ENCODE peak calls at places on chromosomes 6 and 20, in ten cellular contexts. One of them, this sample, is unnamed.

GRCh38 chr20:45408646-45409213 is 641 bp downstream of the DBNDD2 start:
- DNase-seq in HFFc6: no peak
- DNase-seq in uterus: no peak
- DNase-seq in A673: no peak
- DNase-seq in choroid plexus epithelial cell: no peak
- DNase-seq in MCF 10A: no peak
- DNase-seq in fibroblast of lung: no peak
- DNase-seq in coronary artery: no peak
- DNase-seq in spleen: no peak
- DNase-seq in GM12864: no peak
- DNase-seq in this sample: no peak

GRCh38 chr6:83927470-83927869 is 68.0 kb downstream of the CYB5R4 start:
- DNase-seq in HFFc6: no peak
- DNase-seq in uterus: no peak
- DNase-seq in A673: no peak
- DNase-seq in choroid plexus epithelial cell: no peak
- DNase-seq in MCF 10A: no peak
- DNase-seq in fibroblast of lung: no peak
- DNase-seq in coronary artery: no peak
- DNase-seq in spleen: no peak
- DNase-seq in GM12864: no peak
- DNase-seq in this sample: no peak

GRCh38 chr6:125904871-125905270 is 51.7 kb upstream of the HINT3 start:
- DNase-seq in HFFc6: peak
- DNase-seq in uterus: no peak
- DNase-seq in A673: no peak
- DNase-seq in choroid plexus epithelial cell: peak
- DNase-seq in MCF 10A: peak
- DNase-seq in fibroblast of lung: peak
- DNase-seq in coronary artery: no peak
- DNase-seq in spleen: no peak
- DNase-seq in GM12864: no peak
- DNase-seq in this sample: no peak

GRCh38 chr20:62359491-62360121 is 7.5 kb downstream of the LAMA5 start:
- DNase-seq in HFFc6: no peak
- DNase-seq in uterus: peak
- DNase-seq in A673: no peak
- DNase-seq in choroid plexus epithelial cell: peak
- DNase-seq in MCF 10A: peak
- DNase-seq in fibroblast of lung: peak
- DNase-seq in coronary artery: no peak
- DNase-seq in spleen: no peak
- DNase-seq in GM12864: no peak
- DNase-seq in this sample: no peak

GRCh38 chr20:41632896-41633295 is 14.7 kb upstream of the CHD6 start:
- DNase-seq in HFFc6: peak
- DNase-seq in uterus: no peak
- DNase-seq in A673: no peak
- DNase-seq in choroid plexus epithelial cell: no peak
- DNase-seq in MCF 10A: no peak
- DNase-seq in fibroblast of lung: peak
- DNase-seq in coronary artery: no peak
- DNase-seq in spleen: no peak
- DNase-seq in GM12864: no peak
- DNase-seq in this sample: no peak

GRCh38 chr6:112839525-112839961 is 492.4 kb downstream of the RFPL4B start:
- DNase-seq in HFFc6: peak
- DNase-seq in uterus: no peak
- DNase-seq in A673: peak
- DNase-seq in choroid plexus epithelial cell: peak
- DNase-seq in MCF 10A: peak
- DNase-seq in fibroblast of lung: peak
- DNase-seq in coronary artery: no peak
- DNase-seq in spleen: no peak
- DNase-seq in GM12864: no peak
- DNase-seq in this sample: no peak

GRCh38 chr20:43840382-43841070 is 74.1 kb upstream of the TOX2 start:
- DNase-seq in HFFc6: no peak
- DNase-seq in uterus: no peak
- DNase-seq in A673: peak
- DNase-seq in choroid plexus epithelial cell: peak
- DNase-seq in MCF 10A: peak
- DNase-seq in fibroblast of lung: peak
- DNase-seq in coronary artery: no peak
- DNase-seq in spleen: no peak
- DNase-seq in GM12864: peak
- DNase-seq in this sample: no peak

GRCh38 chr6:90284236-90284744 is 12.4 kb downstream of the BACH2 start:
- DNase-seq in HFFc6: peak
- DNase-seq in uterus: peak
- DNase-seq in A673: peak
- DNase-seq in choroid plexus epithelial cell: peak
- DNase-seq in MCF 10A: peak
- DNase-seq in fibroblast of lung: peak
- DNase-seq in coronary artery: no peak
- DNase-seq in spleen: no peak
- DNase-seq in GM12864: no peak
- DNase-seq in this sample: peak

GRCh38 chr6:34888874-34889555 is at the start of gene ANKS1A:
- DNase-seq in HFFc6: peak
- DNase-seq in uterus: peak
- DNase-seq in A673: peak
- DNase-seq in choroid plexus epithelial cell: no peak
- DNase-seq in MCF 10A: peak
- DNase-seq in fibroblast of lung: peak
- DNase-seq in coronary artery: peak
- DNase-seq in spleen: peak
- DNase-seq in GM12864: no peak
- DNase-seq in this sample: no peak

GRCh38 chr6:155301867-155302266 is 12.4 kb downstream of the TFB1M start:
- DNase-seq in HFFc6: no peak
- DNase-seq in uterus: no peak
- DNase-seq in A673: peak
- DNase-seq in choroid plexus epithelial cell: peak
- DNase-seq in MCF 10A: no peak
- DNase-seq in fibroblast of lung: peak
- DNase-seq in coronary artery: no peak
- DNase-seq in spleen: no peak
- DNase-seq in GM12864: no peak
- DNase-seq in this sample: no peak

GRCh38 chr6:11650711-11651110 is 113.2 kb downstream of the TMEM170B start:
- DNase-seq in HFFc6: no peak
- DNase-seq in uterus: no peak
- DNase-seq in A673: no peak
- DNase-seq in choroid plexus epithelial cell: peak
- DNase-seq in MCF 10A: no peak
- DNase-seq in fibroblast of lung: no peak
- DNase-seq in coronary artery: no peak
- DNase-seq in spleen: no peak
- DNase-seq in GM12864: no peak
- DNase-seq in this sample: no peak

GRCh38 chr6:106181664-106182418 is 95.7 kb downstream of the PRDM1 start:
- DNase-seq in HFFc6: peak
- DNase-seq in uterus: no peak
- DNase-seq in A673: peak
- DNase-seq in choroid plexus epithelial cell: peak
- DNase-seq in MCF 10A: peak
- DNase-seq in fibroblast of lung: peak
- DNase-seq in coronary artery: no peak
- DNase-seq in spleen: no peak
- DNase-seq in GM12864: no peak
- DNase-seq in this sample: no peak

GRCh38 chr20:37288091-37288490 is 1.4 kb upstream of the MANBAL start:
- DNase-seq in HFFc6: no peak
- DNase-seq in uterus: no peak
- DNase-seq in A673: no peak
- DNase-seq in choroid plexus epithelial cell: no peak
- DNase-seq in MCF 10A: peak
- DNase-seq in fibroblast of lung: no peak
- DNase-seq in coronary artery: no peak
- DNase-seq in spleen: no peak
- DNase-seq in GM12864: no peak
- DNase-seq in this sample: no peak

DNA sequence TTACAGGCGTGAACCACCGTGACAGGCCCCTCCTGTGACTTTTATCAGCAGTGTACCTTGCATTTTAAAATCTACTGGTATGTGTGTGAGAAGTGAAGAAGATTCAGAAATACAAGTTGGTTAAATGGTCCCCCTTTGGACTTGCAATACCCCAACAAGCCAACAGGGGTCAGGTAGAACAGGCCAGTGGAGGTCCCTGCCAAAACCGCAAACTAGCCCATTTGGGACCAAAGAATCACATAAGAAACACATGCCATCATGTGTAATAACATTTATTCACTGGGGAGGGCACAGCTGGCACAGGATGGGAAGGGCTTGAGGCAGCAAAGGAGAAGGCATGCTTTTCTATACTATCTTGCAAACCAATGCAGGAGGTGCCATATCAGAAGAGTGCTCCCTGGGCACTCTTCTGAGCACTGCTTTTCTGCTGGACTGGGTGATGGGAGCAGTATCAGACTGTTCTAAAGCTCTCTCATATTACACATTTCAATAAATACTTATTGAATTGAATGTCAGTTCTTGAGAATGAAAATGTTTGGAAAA is 116.1 kb upstream of the TRAF3IP2 start:
- DNase-seq in HFFc6: peak
- DNase-seq in uterus: no peak
- DNase-seq in A673: peak
- DNase-seq in choroid plexus epithelial cell: peak
- DNase-seq in MCF 10A: peak
- DNase-seq in fibroblast of lung: no peak
- DNase-seq in coronary artery: no peak
- DNase-seq in spleen: no peak
- DNase-seq in GM12864: peak
- DNase-seq in this sample: no peak
- TF ChIP-seq CTCF in HFFc6: peak
- TF ChIP-seq CTCF in uterus: peak
- TF ChIP-seq CTCF in A673: peak
- TF ChIP-seq CTCF in choroid plexus epithelial cell: peak
- TF ChIP-seq CTCF in MCF 10A: peak
- TF ChIP-seq CTCF in fibroblast of lung: peak
- TF ChIP-seq CTCF in coronary artery: peak
- TF ChIP-seq CTCF in spleen: peak
- TF ChIP-seq CTCF in GM12864: peak
- TF ChIP-seq CTCF in this sample: peak

GRCh38 chr6:154156135-154156948 is 117.3 kb downstream of the OPRM1 start:
- DNase-seq in HFFc6: peak
- DNase-seq in uterus: peak
- DNase-seq in A673: peak
- DNase-seq in choroid plexus epithelial cell: peak
- DNase-seq in MCF 10A: peak
- DNase-seq in fibroblast of lung: peak
- DNase-seq in coronary artery: no peak
- DNase-seq in spleen: peak
- DNase-seq in GM12864: peak
- DNase-seq in this sample: peak
- TF ChIP-seq CTCF in HFFc6: peak
- TF ChIP-seq CTCF in uterus: peak
- TF ChIP-seq CTCF in A673: peak
- TF ChIP-seq CTCF in choroid plexus epithelial cell: peak
- TF ChIP-seq CTCF in MCF 10A: peak
- TF ChIP-seq CTCF in fibroblast of lung: peak
- TF ChIP-seq CTCF in coronary artery: no peak
- TF ChIP-seq CTCF in spleen: peak
- TF ChIP-seq CTCF in GM12864: peak
- TF ChIP-seq CTCF in this sample: peak

GRCh38 chr6:329888-330691 is 37.8 kb downstream of the DUSP22 start:
- DNase-seq in HFFc6: peak
- DNase-seq in uterus: peak
- DNase-seq in A673: peak
- DNase-seq in choroid plexus epithelial cell: no peak
- DNase-seq in MCF 10A: no peak
- DNase-seq in fibroblast of lung: no peak
- DNase-seq in coronary artery: peak
- DNase-seq in spleen: peak
- DNase-seq in GM12864: peak
- DNase-seq in this sample: no peak
- TF ChIP-seq CTCF in HFFc6: peak
- TF ChIP-seq CTCF in uterus: no peak
- TF ChIP-seq CTCF in A673: no peak
- TF ChIP-seq CTCF in choroid plexus epithelial cell: no peak
- TF ChIP-seq CTCF in MCF 10A: no peak
- TF ChIP-seq CTCF in fibroblast of lung: no peak
- TF ChIP-seq CTCF in coronary artery: no peak
- TF ChIP-seq CTCF in spleen: no peak
- TF ChIP-seq CTCF in GM12864: peak
- TF ChIP-seq CTCF in this sample: no peak

GRCh38 chr6:42321976-42322375 is 104.3 kb upstream of the MRPS10 start:
- DNase-seq in HFFc6: no peak
- DNase-seq in uterus: no peak
- DNase-seq in A673: no peak
- DNase-seq in choroid plexus epithelial cell: no peak
- DNase-seq in MCF 10A: no peak
- DNase-seq in fibroblast of lung: no peak
- DNase-seq in coronary artery: no peak
- DNase-seq in spleen: no peak
- DNase-seq in GM12864: no peak
- DNase-seq in this sample: no peak

GRCh38 chr6:42318485-42318884 is 100.8 kb upstream of the MRPS10 start:
- DNase-seq in HFFc6: no peak
- DNase-seq in uterus: no peak
- DNase-seq in A673: no peak
- DNase-seq in choroid plexus epithelial cell: no peak
- DNase-seq in MCF 10A: no peak
- DNase-seq in fibroblast of lung: no peak
- DNase-seq in coronary artery: no peak
- DNase-seq in spleen: no peak
- DNase-seq in GM12864: no peak
- DNase-seq in this sample: no peak

GRCh38 chr6:42320762-42321161 is 103.1 kb upstream of the MRPS10 start:
- DNase-seq in HFFc6: peak
- DNase-seq in uterus: no peak
- DNase-seq in A673: no peak
- DNase-seq in choroid plexus epithelial cell: peak
- DNase-seq in MCF 10A: peak
- DNase-seq in fibroblast of lung: peak
- DNase-seq in coronary artery: no peak
- DNase-seq in spleen: no peak
- DNase-seq in GM12864: no peak
- DNase-seq in this sample: no peak

GRCh38 chr6:42326248-42326647 is 108.6 kb upstream of the MRPS10 start:
- DNase-seq in HFFc6: no peak
- DNase-seq in uterus: no peak
- DNase-seq in A673: no peak
- DNase-seq in choroid plexus epithelial cell: no peak
- DNase-seq in MCF 10A: peak
- DNase-seq in fibroblast of lung: no peak
- DNase-seq in coronary artery: no peak
- DNase-seq in spleen: no peak
- DNase-seq in GM12864: no peak
- DNase-seq in this sample: no peak

DNA sequence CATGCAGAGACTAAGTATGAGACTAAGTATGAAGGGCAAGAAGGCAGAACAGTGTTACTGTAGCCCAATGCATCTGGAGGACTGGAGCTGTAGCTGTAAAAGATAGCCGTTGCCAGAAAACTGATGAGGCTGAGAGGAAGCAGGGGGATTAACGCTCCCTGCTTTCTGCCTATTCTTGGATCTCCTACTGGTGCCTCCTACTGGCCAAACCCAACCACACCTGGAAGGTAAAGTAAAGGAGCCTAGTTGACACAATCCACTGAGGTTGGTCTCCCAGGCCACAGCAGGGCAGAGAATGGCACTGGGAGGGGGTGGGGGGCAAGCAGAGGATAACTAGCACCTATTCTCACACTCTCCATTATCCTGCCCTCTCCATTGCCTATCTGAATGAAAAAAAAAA is 105.0 kb upstream of the MRPS10 start:
- DNase-seq in HFFc6: no peak
- DNase-seq in uterus: no peak
- DNase-seq in A673: no peak
- DNase-seq in choroid plexus epithelial cell: no peak
- DNase-seq in MCF 10A: no peak
- DNase-seq in fibroblast of lung: no peak
- DNase-seq in coronary artery: no peak
- DNase-seq in spleen: no peak
- DNase-seq in GM12864: no peak
- DNase-seq in this sample: no peak
- TF ChIP-seq CTCF in HFFc6: peak
- TF ChIP-seq CTCF in uterus: no peak
- TF ChIP-seq CTCF in A673: no peak
- TF ChIP-seq CTCF in choroid plexus epithelial cell: peak
- TF ChIP-seq CTCF in MCF 10A: no peak
- TF ChIP-seq CTCF in fibroblast of lung: no peak
- TF ChIP-seq CTCF in coronary artery: no peak
- TF ChIP-seq CTCF in spleen: no peak
- TF ChIP-seq CTCF in GM12864: peak
- TF ChIP-seq CTCF in this sample: peak

This sample was measured in retinal pigment epithelial cell.